ENCODE peak calls at places on chromosomes 4 and X, in five cellular contexts. X, J, Z, H and M are unnamed samples.

GRCh38 chrX:106611682-106612402 is at the start of gene RADX:
- DNase-seq in J (peak), H (peak), Z (peak), X (peak), M (peak)

GRCh38 chr4:125849869-125850268 is 535.1 kb downstream of the FAT4 start:
- DNase-seq in X (no peak), H (no peak), Z (no peak), J (no peak), M (no peak)

GRCh38 chr4:7772708-7773385 is 166.8 kb downstream of the AFAP1 start:
- DNase-seq in J (peak), X (no peak), H (no peak), Z (no peak), M (no peak)

GRCh38 chr4:140426610-140427103 is 791 bp downstream of the CLGN start:
- DNase-seq in H (no peak), Z (peak), X (no peak), J (peak), M (no peak)

GRCh38 chr4:125826801-125827200 is 512.0 kb downstream of the FAT4 start:
- DNase-seq in H (no peak), J (no peak), Z (no peak), X (no peak), M (no peak)

GRCh38 chr4:83552085-83552484 is 16.2 kb downstream of the GPAT3 start:
- DNase-seq in Z (peak), H (no peak), J (no peak), X (no peak), M (no peak)

GRCh38 chr4:152106113-152106763 is 345.4 kb upstream of the GATB start:
- DNase-seq in X (no peak), Z (no peak), J (no peak), H (no peak), M (no peak)

GRCh38 chr4:56244681-56245080 is 142.6 kb downstream of the AASDH start:
- DNase-seq in Z (no peak), X (no peak), H (no peak), J (no peak), M (no peak)

GRCh38 chr4:48296330-48296729 is 26.7 kb upstream of the TEC start:
- DNase-seq in H (no peak), X (no peak), J (no peak), Z (no peak), M (no peak)

GRCh38 chr4:11589676-11590075 is 161.0 kb upstream of the HS3ST1 start:
- DNase-seq in J (no peak), X (no peak), H (no peak), Z (no peak), M (no peak)

GRCh38 chr4:86895692-86896488 is 3.7 kb upstream of the C4orf36 start:
- DNase-seq in X (peak), J (peak), H (no peak), Z (peak), M (no peak)

GRCh38 chr4:37767546-37767945 is 58.9 kb upstream of the PGM2 start:
- DNase-seq in Z (no peak), H (no peak), J (no peak), X (no peak), M (no peak)

GRCh38 chr4:8269535-8270417 is at the start of gene HTRA3:
- DNase-seq in H (no peak), Z (no peak), J (peak), X (no peak), M (no peak)

GRCh38 chr4:73603854-73604584 is 16.2 kb downstream of the RASSF6 start:
- DNase-seq in X (no peak), J (no peak), Z (no peak), H (no peak), M (no peak)

GRCh38 chrX:105822138-105823091 is at the start of gene NRK:
- DNase-seq in J (peak), H (no peak), X (no peak), Z (no peak), M (no peak)

GRCh38 chrX:107978080-107978479 is 4.1 kb downstream of the TEX13B start:
- DNase-seq in X (no peak), J (peak), H (no peak), Z (no peak), M (no peak)

GRCh38 chrX:2401590-2402360 is 99.0 kb downstream of the DHRSX start:
- DNase-seq in J (no peak), H (no peak), X (no peak), Z (no peak), M (no peak)

GRCh38 chrX:23786268-23786815 is 3.4 kb downstream of the SAT1 start:
- DNase-seq in Z (no peak), H (no peak), X (no peak), J (no peak), M (no peak)

GRCh38 chrX:155747520-155747919 is 133.6 kb upstream of the VAMP7 start:
- DNase-seq in X (no peak), J (no peak), H (no peak), Z (peak), M (peak)

GRCh38 chr4:118727360-118727759 is 42.2 kb downstream of the METTL14 start:
- DNase-seq in H (no peak), X (no peak), J (no peak), Z (no peak), M (no peak)

GRCh38 chr4:788006-788635 is 37.8 kb downstream of the CPLX1 start:
- DNase-seq in J (no peak), Z (no peak), X (no peak), H (no peak), M (no peak)

GRCh38 chr4:169184686-169185085 is 86.1 kb downstream of the SH3RF1 start:
- DNase-seq in Z (no peak), H (no peak), X (no peak), J (no peak), M (no peak)

GRCh38 chr4:156101571-156101970 is 147.9 kb upstream of the CTSO start:
- DNase-seq in Z (no peak), H (no peak), J (no peak), X (no peak), M (no peak)

GRCh38 chr4:1855334-1856070 is 454 bp downstream of the LETM1 start:
- DNase-seq in H (no peak), X (no peak), J (peak), Z (no peak), M (peak)

GRCh38 chr4:72842323-72842722 is 227.2 kb downstream of the COX18 start:
- DNase-seq in X (no peak), H (no peak), Z (no peak), J (no peak), M (no peak)

GRCh38 chr4:39097290-39097689 is 35.3 kb downstream of the KLHL5 start:
- DNase-seq in Z (no peak), H (no peak), X (no peak), J (no peak), M (no peak)